ENCODE peak calls at places on chromosomes 1 and 21, in six cellular contexts. B is heart left ventricle, W is AG04450, G is breast epithelium, O is fibroblast of mammary gland, Y is astrocyte of the spinal cord. T is an unnamed sample.

GRCh38 chr1:206687915-206688442 is 3.3 kb downstream of the MAPKAPK2 start:
- DNase-seq in B (no peak), W (no peak), G (no peak), O (peak; percentile 82), Y (peak; percentile 50), T (no peak)

GRCh38 chr1:112817555-112818373 is 102.6 kb upstream of the PPM1J start:
- DNase-seq in B (no peak), W (no peak), G (no peak), O (no peak), Y (no peak), T (no peak)

GRCh38 chr1:22379566-22379965 is 72.1 kb upstream of the ZBTB40 start:
- DNase-seq in B (no peak), W (no peak), G (no peak), O (peak; percentile 25), Y (no peak), T (no peak)

GRCh38 chr1:95652423-95652958 is 418.5 kb downstream of the RWDD3 start:
- DNase-seq in B (no peak), W (no peak), G (no peak), O (no peak), Y (no peak), T (no peak)

GRCh38 chr1:231091853-231092301 is 51.8 kb upstream of the FAM89A start:
- DNase-seq in B (no peak), W (no peak), G (no peak), O (peak; percentile 27), Y (no peak), T (no peak)

GRCh38 chr1:59926381-59927243 is at the start of gene CYP2J2:
- DNase-seq in B (peak; percentile 82), W (no peak), G (peak; percentile 55), O (peak; percentile 8), Y (peak; percentile 23), T (no peak)

GRCh38 chr1:20126041-20126805 is 6.9 kb upstream of the PLA2G2D start:
- DNase-seq in B (no peak), W (no peak), G (no peak), O (no peak), Y (no peak), T (no peak)

GRCh38 chr1:63593887-63594617 is 841 bp downstream of the PGM1 start:
- DNase-seq in B (peak; percentile 87), W (no peak), G (peak; percentile 82), O (peak; percentile 65), Y (peak; percentile 25), T (no peak)

GRCh38 chr1:156050376-156050775 is 3.2 kb downstream of the UBQLN4 start:
- DNase-seq in B (peak; percentile 44), W (no peak), G (no peak), O (no peak), Y (no peak), T (no peak)

GRCh38 chr1:2313651-2314296 is 77.6 kb downstream of the MORN1 start:
- DNase-seq in B (no peak), W (no peak), G (no peak), O (no peak), Y (no peak), T (no peak)

GRCh38 chr1:8185400-8185799 is 132.5 kb upstream of the SLC45A1 start:
- DNase-seq in B (no peak), W (no peak), G (no peak), O (no peak), Y (no peak), T (no peak)

GRCh38 chr1:189678779-189679178 is 798.9 kb downstream of the BRINP3 start:
- DNase-seq in B (no peak), W (no peak), G (no peak), O (no peak), Y (no peak), T (no peak)
- TF ChIP-seq CTCF in B (no peak), W (peak; percentile 28), G (no peak), O (no peak), Y (peak; percentile 12), T (no peak)

GRCh38 chr1:26158271-26159112 is at the start of gene FAM110D:
- DNase-seq in B (no peak), W (no peak), G (no peak), O (no peak), Y (no peak), T (no peak)

GRCh38 chr1:26153966-26154572 is 4.8 kb upstream of the FAM110D start:
- DNase-seq in B (no peak), W (no peak), G (no peak), O (no peak), Y (no peak), T (no peak)

GRCh38 chr1:26154750-26155149 is 4.1 kb upstream of the FAM110D start:
- DNase-seq in B (no peak), W (no peak), G (no peak), O (no peak), Y (no peak), T (no peak)

GRCh38 chr1:26156285-26157038 is 2.4 kb upstream of the FAM110D start:
- DNase-seq in B (no peak), W (no peak), G (no peak), O (no peak), Y (no peak), T (no peak)

DNA sequence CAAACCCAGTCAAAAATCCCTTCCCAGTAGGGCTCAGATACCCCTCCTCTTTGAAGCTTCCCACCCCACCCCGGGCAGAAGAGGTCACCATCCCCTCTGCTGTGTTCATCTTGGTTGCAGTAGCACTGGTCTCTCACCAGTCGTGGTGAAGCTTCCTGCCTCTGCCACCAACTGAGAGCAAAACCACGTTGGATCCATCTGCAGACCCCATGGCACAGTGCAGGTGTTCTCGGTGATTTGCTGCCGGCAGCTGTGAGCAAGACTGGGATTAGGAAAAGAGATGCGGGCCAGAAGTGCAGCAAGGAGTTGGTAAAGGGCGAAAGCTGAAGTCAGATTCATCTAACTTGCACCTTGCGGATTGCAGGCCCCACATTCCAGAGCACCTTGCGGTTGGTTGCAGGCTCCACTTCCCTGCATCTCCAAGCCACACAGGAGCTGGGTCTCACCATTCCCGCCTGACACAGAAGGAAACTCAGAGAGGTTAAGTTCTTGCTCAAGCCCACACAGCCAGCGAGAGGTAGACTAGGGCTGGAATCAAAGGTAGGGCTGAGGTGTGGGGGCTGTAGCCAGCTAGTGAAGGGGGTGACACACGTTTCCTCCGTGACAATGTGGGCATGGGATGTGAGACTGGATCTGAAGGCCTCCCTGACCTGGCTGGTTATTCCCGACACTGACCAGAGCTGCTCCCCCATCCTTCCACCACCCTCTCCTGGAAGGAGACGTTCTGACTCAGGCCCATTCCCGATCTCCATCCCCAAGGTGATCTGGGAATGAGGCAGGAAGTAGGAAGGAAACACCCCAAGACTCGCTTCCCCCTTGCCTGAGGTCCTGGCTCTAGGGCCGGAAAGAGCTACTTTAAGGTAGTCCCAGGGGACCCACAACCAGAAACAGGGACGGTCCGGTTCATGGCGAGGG is 3.3 kb upstream of the FAM110D start:
- DNase-seq in B (no peak), W (no peak), G (no peak), O (no peak), Y (no peak), T (no peak)
- H3K4me3 ChIP-seq in B (no peak overlapping the region), W (no peak overlapping the region), G (peak overlapping the region; percentile 47), O (no peak overlapping the region), Y (no peak overlapping the region), T (no peak overlapping the region)

GRCh38 chr1:31181515-31182343 is 58.0 kb downstream of the NKAIN1 start:
- DNase-seq in B (peak; percentile 77), W (no peak), G (no peak), O (peak; percentile 40), Y (no peak), T (no peak)

GRCh38 chr1:31183927-31184554 is 55.6 kb downstream of the NKAIN1 start:
- DNase-seq in B (no peak), W (no peak), G (no peak), O (peak; percentile 48), Y (no peak), T (no peak)

GRCh38 chr1:31183126-31183525 is 56.6 kb downstream of the NKAIN1 start:
- DNase-seq in B (no peak), W (no peak), G (no peak), O (no peak), Y (no peak), T (no peak)

GRCh38 chr1:31180338-31180737 is 59.3 kb downstream of the NKAIN1 start:
- DNase-seq in B (no peak), W (no peak), G (no peak), O (no peak), Y (no peak), T (no peak)

GRCh38 chr1:31182352-31182751 is 57.3 kb downstream of the NKAIN1 start:
- DNase-seq in B (peak; percentile 87), W (peak; percentile 89), G (peak; percentile 61), O (peak; percentile 96), Y (peak; percentile 84), T (peak; percentile 63)
- TF ChIP-seq CTCF in B (no peak), W (peak; percentile 67), G (no peak), O (peak; percentile 49), Y (peak; percentile 30), T (peak; percentile 24)

GRCh38 chr1:109913360-109913879 is 2.8 kb downstream of the CSF1 start:
- DNase-seq in B (no peak), W (no peak), G (no peak), O (no peak), Y (no peak), T (no peak)
- H3K4me3 ChIP-seq in B (no peak overlapping the region), W (peak overlapping the region; percentile 98), G (peak overlapping the region; percentile 96), O (peak overlapping the region; percentile 92), Y (no peak overlapping the region), T (peak overlapping the region; percentile 97)

GRCh38 chr1:54064244-54064643 is 10.8 kb downstream of the TCEANC2 start:
- DNase-seq in B (no peak), W (no peak), G (no peak), O (no peak), Y (no peak), T (no peak)

GRCh38 chr1:54070549-54070915 is 17.1 kb downstream of the TCEANC2 start:
- DNase-seq in B (no peak), W (no peak), G (no peak), O (no peak), Y (no peak), T (no peak)

GRCh38 chr1:54069792-54070548 is 16.6 kb downstream of the TCEANC2 start:
- DNase-seq in B (no peak), W (no peak), G (no peak), O (peak; percentile 64), Y (peak; percentile 69), T (no peak)
- TF ChIP-seq CTCF in B (peak; percentile 53), W (peak; percentile 88), G (peak; percentile 59), O (peak; percentile 94), Y (peak; percentile 74), T (peak; percentile 72)

DNA sequence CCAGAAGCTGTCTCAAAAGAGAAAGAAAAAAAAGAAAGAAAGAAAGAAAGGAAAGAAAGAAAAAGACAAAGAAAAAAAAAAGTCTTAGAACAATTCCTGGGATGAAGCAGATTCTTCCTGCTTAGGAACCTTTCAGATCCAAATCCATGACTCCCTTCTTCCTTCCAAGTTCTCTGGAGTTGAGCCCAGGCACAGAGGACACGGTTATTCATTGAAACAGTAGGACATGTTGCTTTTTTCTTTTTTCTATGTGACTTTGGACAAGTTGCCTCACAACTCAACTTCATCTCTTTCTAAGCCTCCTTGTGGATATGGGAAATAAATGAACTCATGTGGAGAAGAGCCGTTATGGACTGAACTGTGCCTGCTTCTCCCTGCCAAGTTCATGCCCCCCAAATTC is 14.7 kb upstream of the TNFRSF8 start:
- DNase-seq in B (no peak), W (no peak), G (no peak), O (no peak), Y (no peak), T (no peak)
- H3K4me3 ChIP-seq in B (no peak overlapping the region), W (no peak overlapping the region), G (no peak overlapping the region), O (no peak overlapping the region), Y (no peak overlapping the region), T (no peak overlapping the region)

GRCh38 chr1:215842905-215843304 is 275.8 kb downstream of the KCTD3 start:
- DNase-seq in B (no peak), W (no peak), G (no peak), O (peak; percentile 8), Y (peak; percentile 32), T (no peak)
- TF ChIP-seq CTCF in B (no peak), W (no peak), G (no peak), O (no peak), Y (no peak), T (no peak)

GRCh38 chr21:33067457-33067856 is 2.5 kb upstream of the OLIG1 start:
- DNase-seq in B (no peak), W (no peak), G (no peak), O (no peak), Y (no peak), T (no peak)
- H3K4me3 ChIP-seq in B (no peak overlapping the region), W (no peak overlapping the region), G (no peak overlapping the region), O (no peak overlapping the region), Y (no peak overlapping the region), T (no peak overlapping the region)

T was measured in AG04449.